ENCODE peak calls at places on chromosome 22, in nine cellular contexts. A, Z, J, X, U, D, E, I and L are unnamed samples.

GRCh38 chr22:40040927-40041326 is 46.2 kb downstream of the FAM83F start:
- DNase-seq in A (no peak), Z (peak), J (no peak), X (peak), U (peak), D (no peak), E (no peak), I (peak), L (no peak)

GRCh38 chr22:32487021-32487420 is 12.4 kb downstream of the FBXO7 start:
- DNase-seq in A (no peak), Z (no peak), J (no peak), X (no peak), U (no peak), D (no peak), E (no peak), I (no peak), L (no peak)

GRCh38 chr22:33919591-33920501 is at the start of gene LARGE1:
- DNase-seq in A (peak), Z (no peak), J (no peak), X (peak), U (peak), D (no peak), E (no peak), I (peak), L (no peak)

GRCh38 chr22:30421695-30422480 is 3.7 kb upstream of the MTFP1 start:
- DNase-seq in A (no peak), Z (no peak), J (no peak), X (no peak), U (peak), D (no peak), E (no peak), I (peak), L (no peak)

GRCh38 chr22:26168934-26169311 is 339 bp upstream of the SEZ6L start:
- DNase-seq in A (no peak), Z (no peak), J (no peak), X (no peak), U (no peak), D (no peak), E (no peak), I (no peak), L (no peak)

GRCh38 chr22:35971418-35972119 is 57.1 kb downstream of the RBFOX2 start:
- DNase-seq in A (no peak), Z (peak), J (peak), X (peak), U (no peak), D (no peak), E (no peak), I (no peak), L (no peak)

GRCh38 chr22:33697640-33698039 is 222.6 kb downstream of the LARGE1 start:
- DNase-seq in A (no peak), Z (no peak), J (no peak), X (no peak), U (no peak), D (no peak), E (no peak), I (no peak), L (no peak)

GRCh38 chr22:50625568-50626313 is 2.2 kb downstream of the ARSA start:
- DNase-seq in A (no peak), Z (no peak), J (no peak), X (no peak), U (no peak), D (no peak), E (no peak), I (peak), L (peak)

GRCh38 chr22:42299586-42300285 is 29.3 kb upstream of the TCF20 start:
- DNase-seq in A (no peak), Z (no peak), J (no peak), X (peak), U (peak), D (no peak), E (no peak), I (no peak), L (no peak)

GRCh38 chr22:33054276-33054675 is 3.9 kb downstream of the SYN3 start:
- DNase-seq in A (no peak), Z (no peak), J (no peak), X (no peak), U (no peak), D (no peak), E (no peak), I (no peak), L (no peak)

GRCh38 chr22:42400811-42401547 is 31.2 kb downstream of the NFAM1 start:
- DNase-seq in A (no peak), Z (no peak), J (no peak), X (no peak), U (no peak), D (no peak), E (no peak), I (no peak), L (peak)

GRCh38 chr22:50281957-50282356 is 11.8 kb upstream of the MAPK11 start:
- DNase-seq in A (no peak), Z (no peak), J (no peak), X (no peak), U (no peak), D (no peak), E (no peak), I (no peak), L (no peak)

GRCh38 chr22:27883656-27884350 is 35.3 kb downstream of the PITPNB start:
- DNase-seq in A (no peak), Z (no peak), J (no peak), X (no peak), U (no peak), D (no peak), E (no peak), I (no peak), L (no peak)

GRCh38 chr22:35191412-35191811 is 65.9 kb upstream of the HMGXB4 start:
- DNase-seq in A (no peak), Z (peak), J (no peak), X (no peak), U (no peak), D (no peak), E (peak), I (no peak), L (no peak)

GRCh38 chr22:49232319-49233067 is 595.2 kb downstream of the BRD1 start:
- DNase-seq in A (no peak), Z (no peak), J (no peak), X (no peak), U (no peak), D (no peak), E (no peak), I (no peak), L (no peak)

GRCh38 chr22:18152519-18152918 is 2.5 kb downstream of the USP18 start:
- DNase-seq in A (no peak), Z (no peak), J (no peak), X (no peak), U (no peak), D (no peak), E (no peak), I (no peak), L (no peak)

GRCh38 chr22:19430890-19431541 is 517 bp downstream of the HIRA start:
- DNase-seq in A (peak), Z (peak), J (no peak), X (no peak), U (peak), D (no peak), E (no peak), I (peak), L (no peak)
- TF ChIP-seq CTCF in A (peak), Z (peak), J (peak), X (no peak), U (peak), D (no peak), E (no peak), I (no peak), L (no peak)

GRCh38 chr22:37981282-37982011 is 2.9 kb downstream of the SOX10 start:
- DNase-seq in A (no peak), Z (no peak), J (no peak), X (no peak), U (no peak), D (no peak), E (no peak), I (no peak), L (no peak)

GRCh38 chr22:37983860-37984791 is at the start of gene SOX10:
- DNase-seq in A (no peak), Z (no peak), J (no peak), X (no peak), U (no peak), D (no peak), E (no peak), I (no peak), L (no peak)

GRCh38 chr22:37985050-37985585 is 763 bp upstream of the SOX10 start:
- DNase-seq in A (no peak), Z (no peak), J (no peak), X (no peak), U (no peak), D (no peak), E (no peak), I (no peak), L (no peak)

GRCh38 chr22:37982151-37982838 is 2.1 kb downstream of the SOX10 start:
- DNase-seq in A (no peak), Z (no peak), J (no peak), X (no peak), U (no peak), D (no peak), E (no peak), I (no peak), L (no peak)

GRCh38 chr22:37982938-37983859 is 1.2 kb downstream of the SOX10 start:
- DNase-seq in A (peak), Z (no peak), J (no peak), X (no peak), U (peak), D (no peak), E (no peak), I (no peak), L (no peak)
- TF ChIP-seq CTCF in A (peak), Z (peak), J (no peak), X (no peak), U (peak), D (no peak), E (no peak), I (no peak), L (no peak)

GRCh38 chr22:21593406-21594232 is 26.1 kb downstream of the UBE2L3 start:
- DNase-seq in A (no peak), Z (no peak), J (no peak), X (peak), U (peak), D (no peak), E (no peak), I (no peak), L (no peak)
- TF ChIP-seq CTCF in A (peak), Z (peak), J (no peak), X (no peak), U (peak), D (no peak), E (no peak), I (no peak), L (peak)

DNA sequence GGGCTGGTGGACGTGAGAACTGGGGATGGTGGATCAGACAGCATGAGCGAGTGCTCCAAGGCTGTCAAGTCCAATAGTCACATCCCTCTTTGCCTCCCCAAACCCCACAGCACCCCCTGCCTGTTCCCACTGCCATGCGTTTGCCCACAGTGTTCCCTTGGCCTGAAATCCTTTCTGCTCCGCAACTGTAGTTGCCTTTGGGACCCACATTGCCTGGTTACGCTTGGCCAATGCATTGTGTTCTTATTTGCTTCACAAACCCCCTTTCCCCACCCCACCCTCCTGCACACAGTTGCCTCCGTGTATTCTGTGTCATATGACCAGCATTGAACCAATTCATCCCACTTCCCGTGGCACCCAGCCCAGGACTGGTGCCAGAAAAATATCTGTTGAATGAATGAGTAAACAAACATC is 2.1 kb upstream of the KIAA0930 start:
- DNase-seq in A (no peak), Z (no peak), J (no peak), X (no peak), U (no peak), D (no peak), E (no peak), I (peak), L (no peak)
- TF ChIP-seq CTCF in A (no peak), Z (peak), J (no peak), X (no peak), U (peak), D (no peak), E (no peak), I (no peak), L (no peak)

DNA sequence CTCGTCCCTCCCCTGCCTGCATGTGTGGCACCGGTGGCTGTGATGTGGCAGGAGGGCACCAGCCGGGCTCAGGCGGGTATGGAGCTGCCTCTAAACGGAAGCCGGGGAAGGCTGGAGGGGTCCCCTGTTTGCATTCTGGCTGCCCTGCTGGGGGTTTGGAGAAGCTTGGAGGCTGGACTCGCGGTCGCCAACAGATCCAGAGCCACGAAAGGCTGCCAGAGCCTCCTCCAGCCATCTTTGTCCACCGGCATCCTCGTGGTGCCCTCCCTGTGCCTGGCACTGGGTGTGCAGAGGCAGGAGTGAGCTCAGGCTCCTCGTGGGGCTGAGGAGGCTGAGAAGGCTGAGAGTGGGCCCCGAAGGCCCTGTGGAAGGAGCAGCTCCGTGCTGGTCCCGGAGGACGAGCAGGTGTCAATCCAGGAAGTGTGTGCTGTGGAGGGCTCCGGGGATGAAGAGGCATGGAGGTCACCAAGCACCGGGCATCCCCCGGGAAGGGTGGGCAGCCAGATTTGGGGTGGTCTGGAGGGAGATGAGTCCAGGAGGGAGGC is 937 bp downstream of the KDELR3 start:
- DNase-seq in A (no peak), Z (no peak), J (no peak), X (no peak), U (no peak), D (no peak), E (no peak), I (peak), L (no peak)
- TF ChIP-seq CTCF in A (no peak), Z (no peak), J (no peak), X (no peak), U (no peak), D (no peak), E (no peak), I (no peak), L (no peak)

DNA sequence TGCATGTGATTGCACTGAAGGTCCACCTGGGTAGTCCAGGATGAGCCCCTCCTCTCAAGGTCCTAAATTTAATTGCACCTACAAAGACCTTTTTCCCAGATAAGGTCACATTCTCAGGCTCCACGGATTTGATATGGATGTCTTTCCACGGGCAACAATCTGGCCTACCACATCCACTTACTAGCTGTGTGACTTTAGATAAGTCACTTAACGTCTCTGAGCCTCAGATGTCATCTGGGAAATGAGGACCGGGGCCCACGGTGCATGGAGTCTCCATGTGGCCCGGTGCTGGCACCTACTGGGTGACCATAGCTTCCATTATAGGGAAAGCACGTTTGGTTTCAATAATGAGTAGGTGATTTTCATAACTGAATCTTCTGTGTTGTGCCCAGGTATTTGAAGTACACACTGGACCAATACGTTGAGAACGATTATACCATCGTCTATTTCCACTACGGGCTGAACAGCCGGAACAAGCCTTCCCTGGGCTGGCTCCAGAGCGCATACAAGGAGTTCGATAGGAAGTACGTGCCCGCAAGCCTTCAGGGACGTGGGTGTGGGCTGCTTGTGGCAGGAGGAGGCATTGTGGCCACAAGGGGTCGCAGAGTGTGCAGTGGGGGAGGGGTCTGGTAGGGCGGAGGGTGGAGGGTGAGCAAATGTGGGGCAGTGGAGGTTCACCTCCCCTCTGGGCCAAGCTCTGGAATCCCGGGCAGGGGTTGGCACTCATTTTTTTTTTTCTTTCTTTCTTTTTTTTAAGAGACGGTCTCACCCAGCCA is 55.7 kb downstream of the ARHGAP8 start:
- DNase-seq in A (no peak), Z (no peak), J (no peak), X (no peak), U (peak), D (no peak), E (no peak), I (peak), L (no peak)
- TF ChIP-seq CTCF in A (peak), Z (peak), J (peak), X (no peak), U (peak), D (no peak), E (no peak), I (no peak), L (no peak)